ENCODE peak calls at places on chromosomes 6 and 20, in six cellular contexts. A, D, H, C, V and T are unnamed samples.

GRCh38 chr6:56220078-56220477 is 27.3 kb downstream of the COL21A1 start:
- DNase-seq in A (no peak), D (no peak), H (peak; percentile 99), C (no peak), V (peak; percentile 44), T (no peak)

GRCh38 chr6:158972241-158973233 is 27.5 kb downstream of the RSPH3 start:
- DNase-seq in A (no peak), D (no peak), H (peak; percentile 65), C (no peak), V (peak; percentile 67), T (no peak)

GRCh38 chr6:38259736-38260135 is 380.0 kb downstream of the BTBD9 start:
- DNase-seq in A (no peak), D (no peak), H (peak; percentile 69), C (no peak), V (peak; percentile 59), T (no peak)

GRCh38 chr6:131250121-131250520 is 114.9 kb downstream of the AKAP7 start:
- DNase-seq in A (no peak), D (no peak), H (peak; percentile 50), C (peak; percentile 31), V (peak; percentile 89), T (peak; percentile 76)

GRCh38 chr6:89098461-89098860 is 17.9 kb downstream of the PNRC1 start:
- DNase-seq in A (no peak), D (no peak), H (no peak), C (no peak), V (no peak), T (no peak)

GRCh38 chr6:650098-650497 is 6.8 kb downstream of the HUS1B start:
- DNase-seq in A (no peak), D (no peak), H (no peak), C (no peak), V (no peak), T (no peak)

GRCh38 chr6:145206247-145206907 is 528.9 kb downstream of the EPM2A start:
- DNase-seq in A (no peak), D (no peak), H (no peak), C (no peak), V (no peak), T (no peak)

GRCh38 chr20:25063546-25063945 is 5.6 kb upstream of the ACSS1 start:
- DNase-seq in A (no peak), D (no peak), H (no peak), C (no peak), V (no peak), T (peak; percentile 53)

GRCh38 chr6:117280922-117281321 is 15.6 kb downstream of the VGLL2 start:
- DNase-seq in A (no peak), D (no peak), H (no peak), C (no peak), V (no peak), T (no peak)

GRCh38 chr6:89562114-89562815 is 76.3 kb downstream of the LYRM2 start:
- DNase-seq in A (no peak), D (peak; percentile 49), H (no peak), C (no peak), V (no peak), T (no peak)

GRCh38 chr6:37451411-37452273 is 18.6 kb downstream of the CMTR1 start:
- DNase-seq in A (no peak), D (no peak), H (no peak), C (no peak), V (no peak), T (no peak)

GRCh38 chr6:149324428-149324827 is 6.9 kb downstream of the TAB2 start:
- DNase-seq in A (no peak), D (no peak), H (no peak), C (no peak), V (no peak), T (no peak)